ENCODE peak calls at places on chromosomes 5 and 9, in eight cellular contexts. E is stimulated activated CD8-positive, alpha-beta memory T cell treated with anti-CD3 and anti-CD28 coated beads, Interleukin-15, amount 100 ng/mL, for 48 hours; D is psoas muscle; V is COR-L47; C is HCT116; A is lower leg skin; W is BE2C; Q is NB4. I is an unnamed sample.
A peak's percentile ranks its signal among the peaks of the same experiment; 100 is the strongest.

GRCh38 chr5:175060264-175060663 is 335.9 kb downstream of the MSX2 start:
- DNase-seq in E (no peak), D (no peak), V (no peak), C (no peak), A (no peak), W (no peak), Q (no peak), I (no peak)

GRCh38 chr9:13778486-13779110 is 499.1 kb upstream of the MPDZ start:
- DNase-seq in E (no peak), D (no peak), V (peak; percentile 26), C (no peak), A (no peak), W (no peak), Q (no peak), I (no peak)

GRCh38 chr9:89874351-89875321 is 269.8 kb downstream of the GADD45G start:
- DNase-seq in E (no peak), D (no peak), V (peak; percentile 79), C (no peak), A (peak; percentile 85), W (no peak), Q (no peak), I (no peak)

GRCh38 chr5:14727428-14727865 is 62.9 kb downstream of the OTULIN start:
- DNase-seq in E (peak; percentile 47), D (peak; percentile 71), V (peak; percentile 71), C (peak; percentile 54), A (peak; percentile 95), W (peak; percentile 82), Q (peak; percentile 79), I (peak; percentile 84)

GRCh38 chr5:174581483-174581882 is 142.9 kb upstream of the MSX2 start:
- DNase-seq in E (no peak), D (peak; percentile 18), V (no peak), C (no peak), A (no peak), W (peak; percentile 53), Q (peak; percentile 38), I (no peak)

GRCh38 chr9:136527721-136528710 is 17.8 kb downstream of the NOTCH1 start:
- DNase-seq in E (no peak), D (no peak), V (peak; percentile 60), C (no peak), A (no peak), W (peak; percentile 46), Q (peak; percentile 36), I (no peak)

GRCh38 chr9:19682416-19682815 is 106.4 kb downstream of the SLC24A2 start:
- DNase-seq in E (no peak), D (no peak), V (no peak), C (no peak), A (no peak), W (no peak), Q (no peak), I (no peak)

GRCh38 chr5:168844566-168845296 is 265.6 kb upstream of the PANK3 start:
- DNase-seq in E (no peak), D (no peak), V (no peak), C (no peak), A (no peak), W (peak; percentile 88), Q (no peak), I (no peak)

GRCh38 chr9:89000281-89000875 is 9.1 kb downstream of the S1PR3 start:
- DNase-seq in E (no peak), D (no peak), V (no peak), C (no peak), A (no peak), W (peak; percentile 51), Q (no peak), I (no peak)

GRCh38 chr9:20319641-20320337 is 302.5 kb downstream of the MLLT3 start:
- DNase-seq in E (no peak), D (no peak), V (no peak), C (peak; percentile 8), A (no peak), W (no peak), Q (peak; percentile 14), I (peak; percentile 60)

GRCh38 chr5:26487553-26487952 is 550.8 kb downstream of the CDH9 start:
- DNase-seq in E (no peak), D (no peak), V (no peak), C (no peak), A (no peak), W (no peak), Q (peak; percentile 7), I (no peak)

GRCh38 chr9:120383999-120384924 is 195.7 kb downstream of the CDK5RAP2 start:
- DNase-seq in E (no peak), D (peak; percentile 34), V (peak; percentile 83), C (no peak), A (peak; percentile 74), W (no peak), Q (no peak), I (no peak)

GRCh38 chr9:134384811-134385479 is 58.7 kb downstream of the RXRA start:
- DNase-seq in E (no peak), D (no peak), V (no peak), C (no peak), A (no peak), W (no peak), Q (peak; percentile 24), I (peak; percentile 39)

GRCh38 chr9:126611592-126612328 is 2.0 kb upstream of the LMX1B start:
- DNase-seq in E (peak; percentile 62), D (peak; percentile 77), V (peak; percentile 70), C (peak; percentile 32), A (peak; percentile 94), W (peak; percentile 89), Q (peak; percentile 76), I (peak; percentile 60)

GRCh38 chr5:132437604-132438275 is 52.8 kb downstream of the IRF1 start:
- DNase-seq in E (peak; percentile 41), D (peak; percentile 79), V (no peak), C (no peak), A (peak; percentile 93), W (no peak), Q (peak; percentile 93), I (peak; percentile 74)

GRCh38 chr9:134914501-134914834 is 3.2 kb downstream of the FCN1 start:
- DNase-seq in E (no peak), D (no peak), V (no peak), C (no peak), A (peak; percentile 68), W (no peak), Q (no peak), I (no peak)

GRCh38 chr5:73636408-73636807 is 10.4 kb downstream of the ARHGEF28 start:
- DNase-seq in E (no peak), D (no peak), V (no peak), C (no peak), A (no peak), W (no peak), Q (no peak), I (no peak)

GRCh38 chr9:38227061-38227540 is 158.1 kb upstream of the SHB start:
- DNase-seq in E (peak; percentile 42), D (no peak), V (peak; percentile 87), C (no peak), A (no peak), W (peak; percentile 89), Q (peak; percentile 65), I (peak; percentile 71)

GRCh38 chr9:95292226-95292625 is 25.3 kb downstream of the FANCC start:
- DNase-seq in E (no peak), D (no peak), V (no peak), C (no peak), A (no peak), W (no peak), Q (no peak), I (no peak)

GRCh38 chr5:43677241-43677640 is 74.3 kb downstream of the NNT start:
- DNase-seq in E (no peak), D (no peak), V (no peak), C (no peak), A (no peak), W (no peak), Q (no peak), I (no peak)

GRCh38 chr9:124780757-124781151 is 3.8 kb downstream of the OLFML2A start:
- DNase-seq in E (no peak), D (no peak), V (no peak), C (no peak), A (peak; percentile 64), W (no peak), Q (no peak), I (no peak)

GRCh38 chr9:126371007-126371870 is 44.6 kb downstream of the MVB12B start:
- DNase-seq in E (no peak), D (no peak), V (no peak), C (no peak), A (no peak), W (no peak), Q (no peak), I (no peak)

GRCh38 chr5:65100846-65101678 is 332.3 kb downstream of the CWC27 start:
- DNase-seq in E (no peak), D (peak; percentile 37), V (peak; percentile 79), C (peak; percentile 22), A (no peak), W (peak; percentile 70), Q (peak; percentile 48), I (peak; percentile 69)

GRCh38 chr9:95877984-95878383 is 2.5 kb downstream of the ERCC6L2 start:
- DNase-seq in E (no peak), D (no peak), V (no peak), C (no peak), A (no peak), W (no peak), Q (no peak), I (no peak)

GRCh38 chr9:89446440-89447310 is 51.2 kb downstream of the SEMA4D start:
- DNase-seq in E (no peak), D (no peak), V (no peak), C (no peak), A (no peak), W (no peak), Q (no peak), I (no peak)

GRCh38 chr5:133121080-133121479 is 69.3 kb downstream of the HSPA4 start:
- DNase-seq in E (no peak), D (no peak), V (no peak), C (no peak), A (no peak), W (no peak), Q (no peak), I (no peak)

GRCh38 chr5:152568101-152568500 is 163.0 kb upstream of the NMUR2 start:
- DNase-seq in E (no peak), D (no peak), V (peak; percentile 41), C (no peak), A (no peak), W (no peak), Q (no peak), I (no peak)

GRCh38 chr5:125083932-125084331 is 337.5 kb upstream of the ZNF608 start:
- DNase-seq in E (no peak), D (no peak), V (no peak), C (no peak), A (no peak), W (no peak), Q (no peak), I (peak; percentile 13)

GRCh38 chr5:109844695-109845094 is 155.0 kb downstream of the MAN2A1 start:
- DNase-seq in E (no peak), D (no peak), V (no peak), C (no peak), A (no peak), W (no peak), Q (no peak), I (no peak)

GRCh38 chr5:170148430-170149205 is 42.9 kb downstream of the FOXI1 start:
- DNase-seq in E (no peak), D (no peak), V (no peak), C (no peak), A (peak; percentile 74), W (no peak), Q (no peak), I (no peak)